ENCODE peak calls at places on chromosomes 2 and 18, in six cellular contexts. V is foreskin fibroblast; U is GM23248; E is pancreas; P is CD4-positive, CD25-positive, alpha-beta regulatory T cell; Z is CD8-positive, alpha-beta T cell. R is an unnamed sample.

GRCh38 chr2:24652265-24653232 is 140.6 kb downstream of the PTRHD1 start:
- DNase-seq in V (no peak), U (peak; percentile 4), E (no peak), P (peak; percentile 6), Z (no peak), R (no peak)

GRCh38 chr2:200615247-200615646 is 29.4 kb downstream of the AOX1 start:
- DNase-seq in V (peak; percentile 91), U (peak; percentile 80), E (no peak), P (no peak), Z (no peak), R (no peak)

GRCh38 chr2:5290911-5291546 is 401.2 kb upstream of the SOX11 start:
- DNase-seq in V (no peak), U (no peak), E (no peak), P (no peak), Z (no peak), R (no peak)

GRCh38 chr2:181683518-181684453 is 3.5 kb upstream of the NEUROD1 start:
- DNase-seq in V (peak; percentile 73), U (peak; percentile 61), E (peak; percentile 63), P (no peak), Z (no peak), R (no peak)

GRCh38 chr2:48592067-48592466 is 25.6 kb upstream of the GTF2A1L start:
- DNase-seq in V (no peak), U (no peak), E (no peak), P (no peak), Z (no peak), R (no peak)

GRCh38 chr2:42569116-42569711 is 782 bp downstream of the MTA3 start:
- DNase-seq in V (peak; percentile 59), U (peak; percentile 56), E (no peak), P (peak; percentile 25), Z (no peak), R (no peak)

GRCh38 chr2:206154197-206154596 is 5.0 kb downstream of the NDUFS1 start:
- DNase-seq in V (no peak), U (peak; percentile 11), E (no peak), P (no peak), Z (no peak), R (no peak)

GRCh38 chr2:150357770-150358467 is 129.5 kb downstream of the RND3 start:
- DNase-seq in V (no peak), U (peak; percentile 55), E (no peak), P (no peak), Z (no peak), R (no peak)

GRCh38 chr2:86622409-86622877 is 1.2 kb downstream of the RNF103 start:
- DNase-seq in V (peak; percentile 58), U (peak; percentile 63), E (peak; percentile 58), P (peak; percentile 60), Z (no peak), R (peak; percentile 14)

GRCh38 chr2:74119324-74119723 is 28.4 kb downstream of the BOLA3 start:
- DNase-seq in V (peak; percentile 41), U (peak; percentile 52), E (no peak), P (peak; percentile 9), Z (no peak), R (no peak)

GRCh38 chr18:23877371-23877770 is 137.2 kb upstream of the TTC39C start:
- DNase-seq in V (no peak), U (no peak), E (no peak), P (no peak), Z (no peak), R (no peak)

GRCh38 chr2:230809015-230809414 is 55.7 kb upstream of the ITM2C start:
- DNase-seq in V (no peak), U (no peak), E (no peak), P (no peak), Z (no peak), R (no peak)

GRCh38 chr2:227460079-227460485 is 11.9 kb upstream of the AGFG1 start:
- DNase-seq in V (peak; percentile 37), U (peak; percentile 58), E (no peak), P (peak; percentile 61), Z (peak; percentile 14), R (peak; percentile 47)

GRCh38 chr2:160460333-160460731 is 33.3 kb downstream of the RBMS1 start:
- DNase-seq in V (no peak), U (no peak), E (no peak), P (no peak), Z (no peak), R (no peak)

GRCh38 chr2:195677290-195677689 is 20.3 kb downstream of the SLC39A10 start:
- DNase-seq in V (no peak), U (no peak), E (no peak), P (no peak), Z (no peak), R (no peak)

GRCh38 chr2:70893186-70893585 is 42.5 kb upstream of the ATP6V1B1 start:
- DNase-seq in V (no peak), U (no peak), E (no peak), P (no peak), Z (no peak), R (no peak)

GRCh38 chr2:70894765-70895164 is 40.9 kb upstream of the ATP6V1B1 start:
- DNase-seq in V (no peak), U (no peak), E (no peak), P (no peak), Z (no peak), R (no peak)

GRCh38 chr2:70890469-70891065 is 45.1 kb upstream of the ATP6V1B1 start:
- DNase-seq in V (peak; percentile 22), U (no peak), E (no peak), P (no peak), Z (no peak), R (no peak)

GRCh38 chr2:70891572-70892356 is 43.9 kb upstream of the ATP6V1B1 start:
- DNase-seq in V (no peak), U (no peak), E (no peak), P (no peak), Z (no peak), R (no peak)

DNA sequence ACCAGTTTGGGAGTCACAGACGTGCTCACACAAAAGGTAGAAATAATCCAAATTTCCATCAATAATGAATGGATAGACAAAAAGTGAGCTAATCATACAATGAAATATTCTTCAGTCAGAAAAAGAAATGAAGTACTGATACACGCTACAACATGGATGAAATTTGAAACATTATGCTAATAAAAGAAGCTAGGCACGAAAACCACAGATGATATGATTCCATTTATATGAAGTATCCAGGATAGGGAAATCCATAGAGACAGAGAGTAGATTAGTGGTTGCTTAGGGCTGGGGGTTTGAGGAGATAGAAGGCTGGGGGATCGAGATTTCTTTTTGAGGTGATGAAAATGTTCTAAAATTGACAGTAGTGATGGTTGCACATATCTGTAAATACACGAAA is 43.0 kb upstream of the ATP6V1B1 start:
- DNase-seq in V (no peak), U (no peak), E (no peak), P (no peak), Z (no peak), R (no peak)
- H3K4me3 ChIP-seq in V (no peak overlapping the region), U (no peak overlapping the region), E (no peak overlapping the region), P (no peak overlapping the region), Z (no peak overlapping the region), R (no peak overlapping the region)

GRCh38 chr2:66069937-66070716 is 364.8 kb upstream of the MEIS1 start:
- DNase-seq in V (no peak), U (no peak), E (no peak), P (no peak), Z (no peak), R (no peak)

GRCh38 chr2:66073166-66073565 is 361.8 kb upstream of the MEIS1 start:
- DNase-seq in V (no peak), U (no peak), E (no peak), P (no peak), Z (no peak), R (no peak)

DNA sequence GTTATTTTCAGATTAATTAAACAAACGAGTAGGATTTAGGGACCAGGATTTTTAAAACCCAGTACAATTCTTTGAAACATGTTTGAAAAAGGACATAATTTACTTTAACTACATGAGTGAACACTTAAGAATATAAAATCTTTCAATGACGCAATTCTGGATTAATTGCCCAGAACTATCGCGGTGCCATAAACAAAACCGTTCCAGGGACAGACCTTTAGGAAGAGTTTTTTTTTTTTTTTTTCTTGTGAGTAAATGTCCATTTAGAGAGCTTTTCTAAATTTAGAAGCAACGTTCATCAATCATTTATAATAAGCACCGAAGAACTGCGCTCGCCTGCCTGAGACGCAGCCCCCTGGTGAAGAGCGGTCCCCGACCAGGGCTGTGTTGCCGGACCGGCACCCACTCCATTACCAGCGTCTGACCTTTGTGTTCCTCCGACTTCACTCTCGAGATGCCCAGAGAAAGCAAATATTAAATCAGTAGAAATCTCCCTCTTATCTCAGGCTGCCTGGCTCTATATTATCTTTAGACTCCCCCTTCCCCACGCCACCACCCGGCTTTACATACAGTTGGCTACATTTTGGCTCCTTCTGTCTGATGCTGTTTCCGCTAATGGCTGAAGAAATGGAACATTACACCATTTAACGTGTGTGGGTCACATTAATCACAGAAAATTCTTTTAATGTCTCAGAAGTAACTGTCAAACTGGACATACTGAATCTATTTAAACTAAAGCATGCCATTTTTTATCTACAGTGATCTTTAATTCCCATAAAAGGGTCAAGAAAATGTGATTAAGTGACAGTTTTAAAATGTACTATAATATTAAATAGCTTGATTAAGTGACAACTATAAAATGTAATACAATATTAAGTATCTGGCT is 364.0 kb upstream of the MEIS1 start:
- DNase-seq in V (no peak), U (no peak), E (no peak), P (no peak), Z (no peak), R (no peak)
- H3K4me3 ChIP-seq in V (no peak overlapping the region), U (no peak overlapping the region), E (no peak overlapping the region), P (no peak overlapping the region), Z (no peak overlapping the region), R (no peak overlapping the region)

DNA sequence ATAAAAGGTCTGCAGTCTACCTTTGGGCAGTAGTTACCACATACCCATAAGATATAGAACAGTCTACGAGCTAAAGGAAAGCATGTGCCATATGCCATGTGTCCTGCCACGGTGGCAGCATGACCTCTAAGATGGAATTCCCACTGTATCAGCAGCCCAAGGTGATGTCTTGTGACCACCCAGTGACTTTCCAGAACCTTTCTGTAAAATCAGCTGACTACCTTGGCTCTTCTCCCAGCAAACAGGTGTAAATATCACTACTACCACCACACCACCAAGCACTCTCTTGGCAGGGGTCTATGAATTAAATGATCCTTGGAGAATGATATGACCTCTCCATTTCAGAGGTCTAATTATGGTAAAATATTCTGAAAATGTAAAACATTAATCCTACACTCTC is 99.6 kb downstream of the METTL8 start:
- DNase-seq in V (no peak), U (no peak), E (no peak), P (no peak), Z (no peak), R (no peak)
- H3K4me3 ChIP-seq in V (no peak overlapping the region), U (no peak overlapping the region), E (no peak overlapping the region), P (no peak overlapping the region), Z (no peak overlapping the region), R (no peak overlapping the region)

GRCh38 chr2:233360771-233361176 is 6.5 kb downstream of the DGKD start:
- DNase-seq in V (no peak), U (no peak), E (no peak), P (no peak), Z (no peak), R (no peak)

GRCh38 chr2:233359823-233360222 is 5.5 kb downstream of the DGKD start:
- DNase-seq in V (no peak), U (no peak), E (no peak), P (no peak), Z (no peak), R (no peak)

GRCh38 chr2:233356546-233357308 is 2.4 kb downstream of the DGKD start:
- DNase-seq in V (no peak), U (no peak), E (no peak), P (no peak), Z (no peak), R (no peak)

GRCh38 chr2:233358335-233358734 is 4.0 kb downstream of the DGKD start:
- DNase-seq in V (no peak), U (no peak), E (no peak), P (no peak), Z (no peak), R (no peak)

GRCh38 chr2:233358864-233359386 is 4.6 kb downstream of the DGKD start:
- DNase-seq in V (no peak), U (no peak), E (no peak), P (no peak), Z (no peak), R (no peak)
- H3K4me3 ChIP-seq in V (no peak overlapping the region), U (no peak overlapping the region), E (no peak overlapping the region), P (no peak overlapping the region), Z (no peak overlapping the region), R (no peak overlapping the region)